ENCODE peak calls at places on chromosomes 16 and 17, in eight cellular contexts. F is CD8-positive, alpha-beta memory T cell; I is EL; B is left ventricle myocardium inferior; V is naive thymus-derived CD4-positive, alpha-beta T cell; J is IMR-90; H is non-pigmented ciliary epithelial cell; S is stimulated activated CD4-positive, alpha-beta T cell treated with anti-CD3 and anti-CD28 coated beads, Interleukin-15, amount 100 ng/mL, for 1 hour. D is an unnamed sample.

GRCh38 chr16:12317121-12317810 is 340.7 kb downstream of the SNX29 start:
- DNase-seq in F (no peak), I (no peak), B (no peak), V (no peak), J (no peak), H (no peak), S (no peak), D (no peak)

GRCh38 chr16:74465281-74465680 is 44.0 kb upstream of the CLEC18B start:
- DNase-seq in F (no peak), I (no peak), B (no peak), V (no peak), J (no peak), H (no peak), S (no peak), D (no peak)

GRCh38 chr16:11492808-11493530 is 93.8 kb downstream of the LITAF start:
- DNase-seq in F (no peak), I (no peak), B (no peak), V (no peak), J (no peak), H (no peak), S (no peak), D (no peak)

GRCh38 chr17:77323413-77324171 is 182.8 kb downstream of the SEC14L1 start:
- DNase-seq in F (peak), I (peak), B (no peak), V (peak), J (peak), H (no peak), S (no peak), D (peak)

GRCh38 chr16:2971985-2972784 is 3.0 kb downstream of the PAQR4 start:
- DNase-seq in F (no peak), I (no peak), B (no peak), V (no peak), J (no peak), H (no peak), S (no peak), D (no peak)

GRCh38 chr17:77495575-77495974 is 354.8 kb downstream of the SEC14L1 start:
- DNase-seq in F (peak), I (no peak), B (peak), V (no peak), J (no peak), H (no peak), S (no peak), D (peak)

GRCh38 chr17:12983986-12984932 is 33.6 kb downstream of the ELAC2 start:
- DNase-seq in F (no peak), I (peak), B (peak), V (no peak), J (peak), H (no peak), S (no peak), D (peak)

GRCh38 chr16:12547608-12547922 is 256.1 kb downstream of the CPPED1 start:
- DNase-seq in F (no peak), I (no peak), B (no peak), V (no peak), J (no peak), H (no peak), S (no peak), D (no peak)

GRCh38 chr17:82328994-82329507 is 4.5 kb downstream of the SECTM1 start:
- DNase-seq in F (no peak), I (no peak), B (no peak), V (no peak), J (no peak), H (no peak), S (no peak), D (no peak)

GRCh38 chr17:79931517-79932309 is 92.5 kb upstream of the CBX4 start:
- DNase-seq in F (no peak), I (peak), B (no peak), V (no peak), J (peak), H (no peak), S (no peak), D (no peak)

GRCh38 chr16:54048994-54049929 is 237.3 kb downstream of the IRX3 start:
- DNase-seq in F (no peak), I (no peak), B (no peak), V (no peak), J (no peak), H (no peak), S (no peak), D (no peak)

GRCh38 chr16:89471225-89471624 is 19.1 kb downstream of the ANKRD11 start:
- DNase-seq in F (no peak), I (peak), B (no peak), V (no peak), J (peak), H (peak), S (no peak), D (no peak)

GRCh38 chr17:3762922-3763776 is 37.8 kb downstream of the ITGAE start:
- DNase-seq in F (peak), I (no peak), B (no peak), V (no peak), J (no peak), H (no peak), S (no peak), D (no peak)